ENCODE peak calls at places on chromosomes 7 and 10, in nine cellular contexts. One of them, this sample, is unnamed.

GRCh38 chr10:86232646-86233045 is 133.9 kb downstream of the GRID1 start:
- DNase-seq in A549: no peak
- DNase-seq in lower leg skin: no peak
- DNase-seq in breast epithelium: no peak
- DNase-seq in uterus: no peak
- DNase-seq in ovary: no peak
- DNase-seq in IMR-90: no peak
- DNase-seq in heart left ventricle: no peak
- DNase-seq in testis: no peak
- DNase-seq in this sample: no peak

GRCh38 chr10:23088609-23089008 is 6.8 kb upstream of the MSRB2 start:
- DNase-seq in A549: no peak
- DNase-seq in lower leg skin: no peak
- DNase-seq in breast epithelium: no peak
- DNase-seq in uterus: no peak
- DNase-seq in ovary: no peak
- DNase-seq in IMR-90: no peak
- DNase-seq in heart left ventricle: no peak
- DNase-seq in testis: no peak
- DNase-seq in this sample: no peak

GRCh38 chr10:49651039-49651835 is 28.2 kb upstream of the C10orf53 start:
- DNase-seq in A549: no peak
- DNase-seq in lower leg skin: no peak
- DNase-seq in breast epithelium: no peak
- DNase-seq in uterus: no peak
- DNase-seq in ovary: no peak
- DNase-seq in IMR-90: no peak
- DNase-seq in heart left ventricle: no peak
- DNase-seq in testis: no peak
- DNase-seq in this sample: no peak

GRCh38 chr7:77457779-77458178 is 41.6 kb upstream of the GSAP start:
- DNase-seq in A549: peak
- DNase-seq in lower leg skin: no peak
- DNase-seq in breast epithelium: no peak
- DNase-seq in uterus: no peak
- DNase-seq in ovary: no peak
- DNase-seq in IMR-90: no peak
- DNase-seq in heart left ventricle: no peak
- DNase-seq in testis: no peak
- DNase-seq in this sample: no peak

GRCh38 chr7:120591-120991 is 71.8 kb upstream of the FAM20C start:
- DNase-seq in A549: no peak
- DNase-seq in lower leg skin: no peak
- DNase-seq in breast epithelium: no peak
- DNase-seq in uterus: no peak
- DNase-seq in ovary: peak
- DNase-seq in IMR-90: no peak
- DNase-seq in heart left ventricle: peak
- DNase-seq in testis: no peak
- DNase-seq in this sample: no peak

GRCh38 chr10:48602401-48603135 is 2.3 kb downstream of the ARHGAP22 start:
- DNase-seq in A549: no peak
- DNase-seq in lower leg skin: no peak
- DNase-seq in breast epithelium: no peak
- DNase-seq in uterus: no peak
- DNase-seq in ovary: no peak
- DNase-seq in IMR-90: peak
- DNase-seq in heart left ventricle: no peak
- DNase-seq in testis: no peak
- DNase-seq in this sample: no peak

GRCh38 chr7:129947701-129948100 is 5.1 kb downstream of the UBE2H start:
- DNase-seq in A549: no peak
- DNase-seq in lower leg skin: no peak
- DNase-seq in breast epithelium: no peak
- DNase-seq in uterus: no peak
- DNase-seq in ovary: no peak
- DNase-seq in IMR-90: no peak
- DNase-seq in heart left ventricle: no peak
- DNase-seq in testis: peak
- DNase-seq in this sample: no peak

GRCh38 chr10:78604286-78604685 is 464.5 kb upstream of the ZMIZ1 start:
- DNase-seq in A549: no peak
- DNase-seq in lower leg skin: no peak
- DNase-seq in breast epithelium: no peak
- DNase-seq in uterus: peak
- DNase-seq in ovary: no peak
- DNase-seq in IMR-90: no peak
- DNase-seq in heart left ventricle: no peak
- DNase-seq in testis: no peak
- DNase-seq in this sample: no peak

GRCh38 chr10:61757525-61758397 is 95.0 kb downstream of the CABCOCO1 start:
- DNase-seq in A549: peak
- DNase-seq in lower leg skin: no peak
- DNase-seq in breast epithelium: peak
- DNase-seq in uterus: no peak
- DNase-seq in ovary: no peak
- DNase-seq in IMR-90: peak
- DNase-seq in heart left ventricle: no peak
- DNase-seq in testis: no peak
- DNase-seq in this sample: peak

GRCh38 chr10:78171633-78172032 is 138.0 kb downstream of the RPS24 start:
- DNase-seq in A549: no peak
- DNase-seq in lower leg skin: no peak
- DNase-seq in breast epithelium: no peak
- DNase-seq in uterus: no peak
- DNase-seq in ovary: no peak
- DNase-seq in IMR-90: no peak
- DNase-seq in heart left ventricle: no peak
- DNase-seq in testis: no peak
- DNase-seq in this sample: no peak

GRCh38 chr10:78502208-78502943 is 468.7 kb downstream of the RPS24 start:
- DNase-seq in A549: no peak
- DNase-seq in lower leg skin: no peak
- DNase-seq in breast epithelium: no peak
- DNase-seq in uterus: no peak
- DNase-seq in ovary: no peak
- DNase-seq in IMR-90: peak
- DNase-seq in heart left ventricle: no peak
- DNase-seq in testis: no peak
- DNase-seq in this sample: no peak

GRCh38 chr7:46015107-46015868 is 94.2 kb upstream of the IGFBP3 start:
- DNase-seq in A549: no peak
- DNase-seq in lower leg skin: no peak
- DNase-seq in breast epithelium: no peak
- DNase-seq in uterus: no peak
- DNase-seq in ovary: peak
- DNase-seq in IMR-90: peak
- DNase-seq in heart left ventricle: peak
- DNase-seq in testis: peak
- DNase-seq in this sample: peak

GRCh38 chr7:119397156-119397555 is 875.8 kb upstream of the KCND2 start:
- DNase-seq in A549: no peak
- DNase-seq in lower leg skin: no peak
- DNase-seq in breast epithelium: no peak
- DNase-seq in uterus: no peak
- DNase-seq in ovary: no peak
- DNase-seq in IMR-90: no peak
- DNase-seq in heart left ventricle: no peak
- DNase-seq in testis: no peak
- DNase-seq in this sample: no peak

GRCh38 chr10:119826777-119827176 is 45.9 kb downstream of the MCMBP start:
- DNase-seq in A549: no peak
- DNase-seq in lower leg skin: no peak
- DNase-seq in breast epithelium: no peak
- DNase-seq in uterus: no peak
- DNase-seq in ovary: no peak
- DNase-seq in IMR-90: no peak
- DNase-seq in heart left ventricle: no peak
- DNase-seq in testis: no peak
- DNase-seq in this sample: no peak

GRCh38 chr10:104307576-104308438 is 30.5 kb downstream of the ITPRIP start:
- DNase-seq in A549: no peak
- DNase-seq in lower leg skin: no peak
- DNase-seq in breast epithelium: no peak
- DNase-seq in uterus: no peak
- DNase-seq in ovary: peak
- DNase-seq in IMR-90: no peak
- DNase-seq in heart left ventricle: peak
- DNase-seq in testis: no peak
- DNase-seq in this sample: no peak
- TF ChIP-seq POLR2A in A549: no peak
- TF ChIP-seq POLR2A in lower leg skin: no peak
- TF ChIP-seq POLR2A in breast epithelium: no peak
- TF ChIP-seq POLR2A in uterus: no peak
- TF ChIP-seq POLR2A in ovary: no peak
- TF ChIP-seq POLR2A in IMR-90: no peak
- TF ChIP-seq POLR2A in heart left ventricle: no peak
- TF ChIP-seq POLR2A in testis: no peak
- TF ChIP-seq POLR2A in this sample: no peak

GRCh38 chr7:32958046-32959025 is 1.1 kb downstream of the FKBP9 start:
- DNase-seq in A549: peak
- DNase-seq in lower leg skin: no peak
- DNase-seq in breast epithelium: no peak
- DNase-seq in uterus: peak
- DNase-seq in ovary: peak
- DNase-seq in IMR-90: peak
- DNase-seq in heart left ventricle: peak
- DNase-seq in testis: peak
- DNase-seq in this sample: peak
- H3K4me3 ChIP-seq in A549: peak
- H3K4me3 ChIP-seq in lower leg skin: peak
- H3K4me3 ChIP-seq in breast epithelium: peak
- H3K4me3 ChIP-seq in uterus: peak
- H3K4me3 ChIP-seq in ovary: peak
- H3K4me3 ChIP-seq in IMR-90: peak
- H3K4me3 ChIP-seq in heart left ventricle: peak
- H3K4me3 ChIP-seq in testis: peak
- H3K4me3 ChIP-seq in this sample: peak

GRCh38 chr10:131819241-131820072 is 81.4 kb upstream of the PPP2R2D start:
- DNase-seq in A549: no peak
- DNase-seq in lower leg skin: no peak
- DNase-seq in breast epithelium: peak
- DNase-seq in uterus: no peak
- DNase-seq in ovary: no peak
- DNase-seq in IMR-90: no peak
- DNase-seq in heart left ventricle: no peak
- DNase-seq in testis: peak
- DNase-seq in this sample: no peak

GRCh38 chr10:131816941-131817700 is 83.7 kb upstream of the PPP2R2D start:
- DNase-seq in A549: no peak
- DNase-seq in lower leg skin: no peak
- DNase-seq in breast epithelium: peak
- DNase-seq in uterus: no peak
- DNase-seq in ovary: no peak
- DNase-seq in IMR-90: no peak
- DNase-seq in heart left ventricle: no peak
- DNase-seq in testis: peak
- DNase-seq in this sample: no peak

GRCh38 chr10:131817866-131818509 is 82.8 kb upstream of the PPP2R2D start:
- DNase-seq in A549: no peak
- DNase-seq in lower leg skin: no peak
- DNase-seq in breast epithelium: peak
- DNase-seq in uterus: no peak
- DNase-seq in ovary: no peak
- DNase-seq in IMR-90: no peak
- DNase-seq in heart left ventricle: no peak
- DNase-seq in testis: peak
- DNase-seq in this sample: no peak

GRCh38 chr10:131820626-131821025 is 80.2 kb upstream of the PPP2R2D start:
- DNase-seq in A549: no peak
- DNase-seq in lower leg skin: no peak
- DNase-seq in breast epithelium: peak
- DNase-seq in uterus: no peak
- DNase-seq in ovary: no peak
- DNase-seq in IMR-90: no peak
- DNase-seq in heart left ventricle: no peak
- DNase-seq in testis: no peak
- DNase-seq in this sample: no peak

GRCh38 chr10:131818510-131819234 is 82.1 kb upstream of the PPP2R2D start:
- DNase-seq in A549: no peak
- DNase-seq in lower leg skin: no peak
- DNase-seq in breast epithelium: peak
- DNase-seq in uterus: no peak
- DNase-seq in ovary: no peak
- DNase-seq in IMR-90: no peak
- DNase-seq in heart left ventricle: no peak
- DNase-seq in testis: peak
- DNase-seq in this sample: no peak
- TF ChIP-seq POLR2A in A549: no peak
- TF ChIP-seq POLR2A in lower leg skin: no peak
- TF ChIP-seq POLR2A in breast epithelium: no peak
- TF ChIP-seq POLR2A in uterus: no peak
- TF ChIP-seq POLR2A in ovary: no peak
- TF ChIP-seq POLR2A in IMR-90: no peak
- TF ChIP-seq POLR2A in heart left ventricle: no peak
- TF ChIP-seq POLR2A in testis: no peak
- TF ChIP-seq POLR2A in this sample: no peak

GRCh38 chr10:114665873-114666272 is 7.8 kb upstream of the ABLIM1 start:
- DNase-seq in A549: no peak
- DNase-seq in lower leg skin: no peak
- DNase-seq in breast epithelium: no peak
- DNase-seq in uterus: no peak
- DNase-seq in ovary: no peak
- DNase-seq in IMR-90: no peak
- DNase-seq in heart left ventricle: no peak
- DNase-seq in testis: no peak
- DNase-seq in this sample: no peak

GRCh38 chr10:114662651-114663217 is 4.7 kb upstream of the ABLIM1 start:
- DNase-seq in A549: no peak
- DNase-seq in lower leg skin: no peak
- DNase-seq in breast epithelium: no peak
- DNase-seq in uterus: no peak
- DNase-seq in ovary: no peak
- DNase-seq in IMR-90: no peak
- DNase-seq in heart left ventricle: no peak
- DNase-seq in testis: no peak
- DNase-seq in this sample: no peak

GRCh38 chr10:114664127-114664526 is 6.1 kb upstream of the ABLIM1 start:
- DNase-seq in A549: no peak
- DNase-seq in lower leg skin: no peak
- DNase-seq in breast epithelium: no peak
- DNase-seq in uterus: no peak
- DNase-seq in ovary: no peak
- DNase-seq in IMR-90: no peak
- DNase-seq in heart left ventricle: no peak
- DNase-seq in testis: no peak
- DNase-seq in this sample: no peak

GRCh38 chr10:114665406-114665805 is 7.3 kb upstream of the ABLIM1 start:
- DNase-seq in A549: no peak
- DNase-seq in lower leg skin: no peak
- DNase-seq in breast epithelium: no peak
- DNase-seq in uterus: no peak
- DNase-seq in ovary: no peak
- DNase-seq in IMR-90: no peak
- DNase-seq in heart left ventricle: no peak
- DNase-seq in testis: no peak
- DNase-seq in this sample: no peak

DNA sequence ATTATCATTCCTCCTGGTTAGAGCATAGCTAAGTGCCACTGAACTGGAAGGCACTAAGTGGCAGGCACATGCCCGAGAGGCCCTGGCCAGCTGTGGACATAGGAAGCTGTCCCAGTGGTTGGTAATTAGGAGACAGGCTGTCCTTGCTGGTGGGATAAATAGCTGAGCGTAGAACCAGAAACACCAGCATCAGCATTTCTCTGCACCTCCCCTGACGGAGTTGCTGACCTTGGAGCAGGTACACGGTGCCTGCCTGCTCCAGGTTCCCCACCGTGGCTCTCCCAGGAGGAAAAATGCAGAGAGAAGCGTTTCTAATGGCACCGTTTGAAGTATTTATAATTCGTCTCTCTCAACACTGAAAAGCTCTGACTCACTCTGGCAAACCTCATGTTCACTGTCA is 5.6 kb upstream of the ABLIM1 start:
- DNase-seq in A549: no peak
- DNase-seq in lower leg skin: no peak
- DNase-seq in breast epithelium: no peak
- DNase-seq in uterus: no peak
- DNase-seq in ovary: no peak
- DNase-seq in IMR-90: no peak
- DNase-seq in heart left ventricle: no peak
- DNase-seq in testis: no peak
- DNase-seq in this sample: no peak
- H3K4me3 ChIP-seq in A549: no peak
- H3K4me3 ChIP-seq in lower leg skin: no peak
- H3K4me3 ChIP-seq in breast epithelium: no peak
- H3K4me3 ChIP-seq in uterus: no peak
- H3K4me3 ChIP-seq in ovary: no peak
- H3K4me3 ChIP-seq in IMR-90: no peak
- H3K4me3 ChIP-seq in heart left ventricle: no peak
- H3K4me3 ChIP-seq in testis: no peak
- H3K4me3 ChIP-seq in this sample: no peak

This sample was measured in transverse colon.